ENCODE peak calls at places on chromosomes 16 and 17, in seven cellular contexts. E, O, D, C, A, T and M are unnamed samples.

GRCh38 chr17:20267459-20267842 is 199.9 kb downstream of the LGALS9B start:
- DNase-seq in T (no peak), O (no peak), D (no peak), E (no peak), A (no peak), C (no peak), M (no peak)

GRCh38 chr17:14302421-14303099 is 1.7 kb downstream of the HS3ST3B1 start:
- DNase-seq in C (peak), A (peak), O (peak), D (peak), E (peak), T (no peak), M (peak)

GRCh38 chr16:27312580-27313421 is 973 bp upstream of the IL4R start:
- DNase-seq in C (no peak), O (no peak), D (no peak), A (no peak), T (no peak), E (no peak), M (no peak)

GRCh38 chr16:65782537-65783290 is 583.8 kb upstream of the CDH5 start:
- DNase-seq in A (no peak), E (peak), O (peak), C (peak), T (no peak), D (no peak), M (no peak)

GRCh38 chr16:66427451-66427860 is 361 bp downstream of the BEAN1 start:
- DNase-seq in E (no peak), C (no peak), O (no peak), A (no peak), D (no peak), T (no peak), M (no peak)

GRCh38 chr16:57481421-57481820 is 4.9 kb downstream of the DOK4 start:
- DNase-seq in A (no peak), T (no peak), D (no peak), O (no peak), C (no peak), E (no peak), M (no peak)

GRCh38 chr16:557463-558297 is 2.5 kb upstream of the PRR35 start:
- DNase-seq in A (no peak), D (no peak), T (no peak), E (no peak), O (no peak), C (no peak), M (no peak)

GRCh38 chr16:83054302-83054701 is 427.5 kb downstream of the CDH13 start:
- DNase-seq in C (no peak), O (peak), D (no peak), A (no peak), E (no peak), T (no peak), M (no peak)

GRCh38 chr17:76107507-76107906 is 3.9 kb upstream of the EXOC7 start:
- DNase-seq in D (no peak), C (no peak), E (no peak), O (no peak), T (no peak), A (peak), M (no peak)

GRCh38 chr17:49349535-49349934 is 12.5 kb downstream of the ZNF652 start:
- DNase-seq in D (no peak), T (no peak), O (no peak), A (peak), C (peak), E (no peak), M (no peak)

GRCh38 chr17:9044796-9045470 is 23.6 kb downstream of the NTN1 start:
- DNase-seq in C (no peak), D (no peak), A (no peak), E (no peak), O (no peak), T (no peak), M (no peak)

GRCh38 chr17:7634384-7634783 is 4.4 kb downstream of the SHBG start:
- DNase-seq in E (peak), O (peak), C (peak), A (peak), D (peak), T (no peak), M (peak)

GRCh38 chr17:35541434-35541833 is 4.0 kb upstream of the SLFN12L start:
- DNase-seq in A (no peak), D (no peak), T (no peak), O (no peak), C (no peak), E (no peak), M (no peak)

GRCh38 chr16:11612110-11612981 is 25.6 kb upstream of the LITAF start:
- DNase-seq in D (no peak), C (no peak), O (no peak), A (peak), E (peak), T (no peak), M (no peak)

GRCh38 chr16:61862221-61862620 is 174.0 kb downstream of the CDH8 start:
- DNase-seq in C (no peak), O (no peak), T (no peak), A (no peak), E (no peak), D (no peak), M (no peak)

GRCh38 chr16:69839798-69840409 is 77.8 kb downstream of the WWP2 start:
- DNase-seq in T (no peak), O (no peak), E (no peak), C (no peak), D (no peak), A (no peak), M (no peak)

GRCh38 chr17:57107498-57108101 is 22.6 kb downstream of the AKAP1 start:
- DNase-seq in T (no peak), A (no peak), C (peak), E (no peak), O (peak), D (no peak), M (no peak)

GRCh38 chr16:11835891-11836652 is 15.3 kb downstream of the RSL1D1 start:
- DNase-seq in E (peak), T (no peak), D (no peak), O (peak), A (peak), C (peak), M (no peak)

GRCh38 chr16:53712065-53712464 is 8.1 kb downstream of the FTO start:
- DNase-seq in C (no peak), O (no peak), T (no peak), D (no peak), A (no peak), E (no peak), M (no peak)

GRCh38 chr16:49748322-49748721 is 107.6 kb downstream of the ZNF423 start:
- DNase-seq in A (peak), D (no peak), T (no peak), O (no peak), E (no peak), C (peak), M (no peak)

GRCh38 chr16:1990336-1991134 is 765 bp downstream of the SYNGR3 start:
- DNase-seq in E (peak), C (no peak), A (peak), D (peak), O (no peak), T (no peak), M (no peak)

GRCh38 chr17:41973457-41973856 is 6.9 kb downstream of the CNP start:
- DNase-seq in O (no peak), D (no peak), E (no peak), A (no peak), C (no peak), T (no peak), M (no peak)

GRCh38 chr17:5683241-5683640 is 98.9 kb upstream of the NLRP1 start:
- DNase-seq in C (no peak), T (no peak), A (no peak), E (no peak), O (no peak), D (no peak), M (no peak)

GRCh38 chr17:9195961-9196668 is 174.8 kb downstream of the NTN1 start:
- DNase-seq in T (no peak), O (no peak), E (peak), A (peak), C (no peak), D (peak), M (peak)

GRCh38 chr17:43951750-43952149 is 2.0 kb downstream of the PYY start:
- DNase-seq in A (no peak), E (no peak), T (no peak), D (no peak), O (no peak), C (no peak), M (no peak)

GRCh38 chr17:56948491-56948890 is 12.4 kb downstream of the COIL start:
- DNase-seq in E (no peak), O (peak), T (no peak), A (peak), D (no peak), C (no peak), M (no peak)

GRCh38 chr17:77622627-77623026 is 335.9 kb upstream of the TNRC6C start:
- DNase-seq in C (no peak), D (no peak), A (peak), O (no peak), T (no peak), E (no peak), M (no peak)

DNA sequence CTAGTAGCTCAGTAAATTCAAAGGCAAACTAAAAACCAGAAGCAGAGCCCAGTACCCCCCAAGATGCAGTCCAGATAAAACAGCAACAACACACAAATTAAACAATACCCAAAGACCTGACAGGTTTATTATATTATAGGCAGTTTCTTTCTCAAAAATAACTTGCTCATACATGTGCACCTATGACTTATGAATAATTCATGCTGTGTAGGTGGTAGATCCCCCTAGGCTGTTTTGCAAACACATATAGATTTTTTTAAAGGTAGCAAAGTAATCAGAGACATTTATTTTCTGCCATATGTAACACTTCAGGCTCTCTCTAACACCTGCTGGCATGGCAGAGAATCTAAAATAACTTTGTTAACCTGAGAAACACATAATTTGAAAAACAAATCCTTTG is 27.2 kb downstream of the CACNG1 start:
- DNase-seq in E (no peak), D (no peak), T (no peak), A (no peak), O (no peak), C (no peak), M (no peak)
- H3K18ac ChIP-seq in E (no peak), D (no peak), T (no peak), A (no peak), O (no peak), C (no peak), M (no peak)

GRCh38 chr17:50864747-50865059 is 1.5 kb downstream of the TOB1 start:
- DNase-seq in E (no peak), A (no peak), C (no peak), D (no peak), O (no peak), T (no peak), M (no peak)
- H3K18ac ChIP-seq in E (no peak), A (no peak), C (no peak), D (no peak), O (no peak), T (no peak), M (no peak)

GRCh38 chr16:54875443-54875842 is 55.2 kb upstream of the IRX5 start:
- DNase-seq in O (no peak), E (peak), D (no peak), C (no peak), T (no peak), A (no peak), M (no peak)
- H3K18ac ChIP-seq in O (no peak), E (no peak), D (no peak), C (no peak), T (no peak), A (no peak), M (no peak)

GRCh38 chr16:87117936-87118335 is 199.3 kb downstream of the C16orf95 start:
- DNase-seq in D (no peak), E (no peak), T (no peak), C (no peak), O (no peak), A (no peak), M (no peak)
- H3K18ac ChIP-seq in D (peak), E (no peak), T (no peak), C (no peak), O (no peak), A (no peak), M (peak)

GRCh38 chr17:79589669-79590270 is 21.1 kb downstream of the RBFOX3 start:
- DNase-seq in D (no peak), O (no peak), C (no peak), E (no peak), T (no peak), A (no peak), M (no peak)
- H3K18ac ChIP-seq in D (no peak), O (no peak), C (no peak), E (no peak), T (no peak), A (no peak), M (peak)

DNA sequence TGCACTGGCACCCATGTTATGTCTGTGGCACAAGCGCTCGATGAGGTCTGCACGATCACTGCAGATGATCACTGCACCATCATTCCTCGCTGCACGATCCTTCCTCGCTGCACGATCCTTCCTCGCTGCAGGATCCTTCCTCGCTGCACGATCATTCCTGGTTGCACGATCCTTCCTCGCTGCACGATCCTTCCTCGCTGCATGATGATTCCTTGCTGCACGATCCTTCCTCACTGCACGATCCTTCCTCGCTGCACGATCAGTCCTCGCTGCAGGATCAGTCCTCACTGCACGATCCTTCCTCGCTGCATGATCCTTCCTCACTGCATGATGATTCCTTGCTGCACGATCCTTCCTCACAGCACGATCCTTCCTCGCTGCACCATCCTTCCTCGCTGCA is 29.3 kb downstream of the METRNL start:
- DNase-seq in D (no peak), A (no peak), C (no peak), T (no peak), E (no peak), O (no peak), M (no peak)
- H3K18ac ChIP-seq in D (no peak), A (no peak), C (no peak), T (no peak), E (no peak), O (no peak), M (peak)

GRCh38 chr17:80449194-80449929 is 27.0 kb downstream of the NPTX1 start:
- DNase-seq in T (no peak), C (no peak), O (no peak), E (no peak), A (no peak), D (no peak), M (no peak)

GRCh38 chr17:80449930-80450576 is 26.4 kb downstream of the NPTX1 start:
- DNase-seq in T (no peak), E (no peak), C (peak), D (no peak), O (peak), A (no peak), M (no peak)

GRCh38 chr17:80446645-80447405 is 29.6 kb downstream of the NPTX1 start:
- DNase-seq in T (no peak), O (peak), D (no peak), E (no peak), C (peak), A (peak), M (no peak)

GRCh38 chr17:80445152-80446110 is 30.5 kb downstream of the ENDOV start:
- DNase-seq in T (no peak), E (no peak), A (no peak), D (no peak), C (no peak), O (no peak), M (no peak)

GRCh38 chr17:80447790-80448189 is 28.6 kb downstream of the NPTX1 start:
- DNase-seq in C (no peak), T (no peak), A (peak), O (no peak), E (no peak), D (no peak), M (no peak)
- H3K18ac ChIP-seq in C (no peak), T (peak), A (no peak), O (no peak), E (no peak), D (no peak), M (no peak)